ENCODE peak calls at places on chromosomes 5 and 9, in seven cellular contexts. Q is effector memory CD4-positive, alpha-beta T cell; X is fibroblast of pulmonary artery; K is heart left ventricle; H is H7; E is SJCRH30; L is AG09309. G is an unnamed sample.

GRCh38 chr5:144202072-144202471 is 31.4 kb downstream of the KCTD16 start:
- DNase-seq in Q (no peak), X (peak), K (no peak), H (no peak), E (no peak), L (no peak), G (no peak)

GRCh38 chr5:117736693-117737092 is 1162.1 kb upstream of the SEMA6A start:
- DNase-seq in Q (no peak), X (no peak), K (no peak), H (no peak), E (no peak), L (no peak), G (no peak)

GRCh38 chr9:5536684-5537083 is 26.4 kb downstream of the PDCD1LG2 start:
- DNase-seq in Q (no peak), X (no peak), K (no peak), H (no peak), E (no peak), L (no peak), G (no peak)

GRCh38 chr5:138635708-138636107 is 60.5 kb upstream of the HSPA9 start:
- DNase-seq in Q (no peak), X (no peak), K (no peak), H (no peak), E (no peak), L (no peak), G (no peak)

GRCh38 chr5:643351-643801 is 31.2 kb downstream of the CEP72 start:
- DNase-seq in Q (no peak), X (no peak), K (no peak), H (no peak), E (no peak), L (no peak), G (no peak)

GRCh38 chr5:155729684-155730059 is 597.3 kb upstream of the SGCD start:
- DNase-seq in Q (no peak), X (no peak), K (peak), H (peak), E (no peak), L (no peak), G (no peak)

GRCh38 chr5:160620401-160620800 is 198.7 kb downstream of the PTTG1 start:
- DNase-seq in Q (no peak), X (no peak), K (no peak), H (no peak), E (no peak), L (no peak), G (no peak)

GRCh38 chr9:70043285-70043684 is 363 bp upstream of the MAMDC2 start:
- DNase-seq in Q (no peak), X (no peak), K (no peak), H (peak), E (no peak), L (no peak), G (no peak)

GRCh38 chr5:150625164-150625535 is 15.3 kb upstream of the SYNPO start:
- DNase-seq in Q (no peak), X (no peak), K (peak), H (peak), E (no peak), L (no peak), G (no peak)

GRCh38 chr9:129254566-129255287 is 76.7 kb upstream of the IER5L start:
- DNase-seq in Q (no peak), X (no peak), K (no peak), H (no peak), E (no peak), L (no peak), G (no peak)

GRCh38 chr9:76415731-76416130 is 21.5 kb upstream of the RFK start:
- DNase-seq in Q (no peak), X (peak), K (no peak), H (no peak), E (no peak), L (no peak), G (peak)

GRCh38 chr9:132241483-132241839 is 79.6 kb downstream of the NTNG2 start:
- DNase-seq in Q (no peak), X (no peak), K (no peak), H (no peak), E (no peak), L (no peak), G (no peak)
- H3K4me3 ChIP-seq in Q (peak), X (peak), K (peak), H (peak), E (peak), L (peak), G (peak)

DNA sequence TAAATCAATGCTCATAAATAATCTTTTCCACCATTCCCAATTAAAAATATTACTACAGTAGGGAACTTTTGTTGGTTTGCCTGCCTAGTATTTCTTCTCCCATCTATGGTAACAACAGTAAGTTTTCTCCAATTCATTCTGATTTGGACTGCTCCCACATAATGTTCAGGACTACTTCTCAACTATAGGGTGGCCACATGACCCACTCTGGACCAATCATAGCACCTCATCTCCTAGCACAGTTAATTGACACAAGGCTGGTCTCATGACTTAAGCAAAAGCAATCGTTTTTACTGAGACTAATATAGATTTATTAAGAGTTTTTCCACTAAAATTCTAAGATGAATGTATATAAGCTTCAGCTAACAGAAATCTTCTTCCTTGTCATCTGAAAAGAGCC is 28.7 kb upstream of the SLCO6A1 start:
- DNase-seq in Q (no peak), X (no peak), K (no peak), H (peak), E (no peak), L (no peak), G (no peak)
- H3K4me3 ChIP-seq in Q (no peak), X (no peak), K (no peak), H (no peak), E (no peak), L (no peak), G (no peak)

DNA sequence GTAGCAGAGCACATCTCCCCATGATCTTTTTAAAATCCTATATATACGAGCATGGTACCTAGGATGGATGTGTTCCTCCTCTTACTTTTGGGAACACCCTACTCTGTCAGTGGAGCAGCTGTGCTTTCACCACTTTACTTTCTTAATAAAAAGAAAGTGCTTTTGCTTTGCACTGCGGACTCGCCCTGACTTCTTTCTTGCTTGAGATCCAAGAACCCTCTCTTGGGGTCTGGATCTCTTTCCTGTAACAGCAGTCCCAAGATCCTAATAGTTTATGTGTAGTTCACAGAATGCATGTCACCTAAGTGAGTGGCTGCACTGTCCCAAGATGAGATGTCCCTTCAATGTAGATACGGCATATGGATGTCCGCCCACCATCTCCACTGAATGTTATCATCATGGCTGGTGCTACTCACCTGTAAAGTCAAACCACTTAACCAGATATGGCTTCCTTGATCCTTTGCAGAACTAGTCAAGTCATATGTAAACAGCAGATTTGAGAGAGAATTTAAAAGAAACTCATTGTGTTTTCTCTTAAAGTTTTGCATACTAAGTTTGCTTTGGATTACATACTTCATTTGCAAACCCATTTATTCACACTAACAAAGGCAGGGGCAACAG is 1.9 kb downstream of the FGF1 start:
- DNase-seq in Q (no peak), X (no peak), K (no peak), H (no peak), E (no peak), L (no peak), G (no peak)
- H3K4me3 ChIP-seq in Q (no peak), X (no peak), K (no peak), H (no peak), E (no peak), L (no peak), G (no peak)

GRCh38 chr5:96432245-96433065 is 593 bp downstream of the PCSK1 start:
- DNase-seq in Q (no peak), X (no peak), K (no peak), H (peak), E (no peak), L (no peak), G (peak)
- H3K4me3 ChIP-seq in Q (no peak), X (no peak), K (peak), H (peak), E (no peak), L (no peak), G (peak)

GRCh38 chr5:107365355-107366109 is 305.2 kb downstream of the EFNA5 start:
- DNase-seq in Q (no peak), X (peak), K (no peak), H (no peak), E (no peak), L (peak), G (no peak)
- H3K4me3 ChIP-seq in Q (no peak), X (no peak), K (no peak), H (no peak), E (no peak), L (no peak), G (no peak)

GRCh38 chr5:54136666-54137440 is 173.5 kb downstream of the ARL15 start:
- DNase-seq in Q (no peak), X (no peak), K (no peak), H (no peak), E (no peak), L (no peak), G (no peak)

GRCh38 chr5:54135042-54135441 is 175.3 kb downstream of the ARL15 start:
- DNase-seq in Q (no peak), X (peak), K (no peak), H (no peak), E (no peak), L (no peak), G (peak)

GRCh38 chr5:54140247-54140646 is 170.1 kb downstream of the ARL15 start:
- DNase-seq in Q (no peak), X (no peak), K (no peak), H (no peak), E (no peak), L (no peak), G (no peak)
- H3K4me3 ChIP-seq in Q (no peak), X (no peak), K (no peak), H (no peak), E (no peak), L (no peak), G (no peak)